ENCODE peak calls at places on chromosomes 4 and X, in eight cellular contexts. One of them, this sample, is unnamed.

GRCh38 chr4:37685211-37685725 is 908 bp downstream of the RELL1 start:
- DNase-seq in T47D: peak
- DNase-seq in endodermal cell: no peak
- DNase-seq in NCI-H2081 treated with DMSO at 0.1 percent for 48 hours: no peak
- DNase-seq in nephron progenitor cell: no peak
- DNase-seq in kidney glomerular epithelial cell: no peak
- DNase-seq in astrocyte of the spinal cord: peak
- DNase-seq in fibroblast of the aortic adventitia: peak
- DNase-seq in this sample: no peak

GRCh38 chrX:21781525-21781924 is 23.6 kb upstream of the SMPX start:
- DNase-seq in T47D: no peak
- DNase-seq in endodermal cell: no peak
- DNase-seq in NCI-H2081 treated with DMSO at 0.1 percent for 48 hours: no peak
- DNase-seq in nephron progenitor cell: no peak
- DNase-seq in kidney glomerular epithelial cell: no peak
- DNase-seq in astrocyte of the spinal cord: peak
- DNase-seq in fibroblast of the aortic adventitia: no peak
- DNase-seq in this sample: no peak

GRCh38 chrX:136863826-136864225 is 16.7 kb downstream of the RBMX start:
- DNase-seq in T47D: no peak
- DNase-seq in endodermal cell: no peak
- DNase-seq in NCI-H2081 treated with DMSO at 0.1 percent for 48 hours: no peak
- DNase-seq in nephron progenitor cell: no peak
- DNase-seq in kidney glomerular epithelial cell: no peak
- DNase-seq in astrocyte of the spinal cord: no peak
- DNase-seq in fibroblast of the aortic adventitia: no peak
- DNase-seq in this sample: no peak

GRCh38 chr4:188387134-188387791 is 248.0 kb downstream of the TRIML1 start:
- DNase-seq in T47D: peak
- DNase-seq in endodermal cell: no peak
- DNase-seq in NCI-H2081 treated with DMSO at 0.1 percent for 48 hours: no peak
- DNase-seq in nephron progenitor cell: no peak
- DNase-seq in kidney glomerular epithelial cell: peak
- DNase-seq in astrocyte of the spinal cord: peak
- DNase-seq in fibroblast of the aortic adventitia: no peak
- DNase-seq in this sample: no peak

GRCh38 chrX:39388730-39389129 is 587.5 kb downstream of the MID1IP1 start:
- DNase-seq in T47D: no peak
- DNase-seq in endodermal cell: no peak
- DNase-seq in NCI-H2081 treated with DMSO at 0.1 percent for 48 hours: no peak
- DNase-seq in nephron progenitor cell: no peak
- DNase-seq in kidney glomerular epithelial cell: no peak
- DNase-seq in astrocyte of the spinal cord: no peak
- DNase-seq in fibroblast of the aortic adventitia: no peak
- DNase-seq in this sample: no peak

GRCh38 chr4:140052050-140052449 is 101.9 kb downstream of the MAML3 start:
- DNase-seq in T47D: peak
- DNase-seq in endodermal cell: peak
- DNase-seq in NCI-H2081 treated with DMSO at 0.1 percent for 48 hours: no peak
- DNase-seq in nephron progenitor cell: no peak
- DNase-seq in kidney glomerular epithelial cell: no peak
- DNase-seq in astrocyte of the spinal cord: peak
- DNase-seq in fibroblast of the aortic adventitia: peak
- DNase-seq in this sample: no peak

GRCh38 chr4:177250056-177250696 is 59.5 kb upstream of the NEIL3 start:
- DNase-seq in T47D: peak
- DNase-seq in endodermal cell: peak
- DNase-seq in NCI-H2081 treated with DMSO at 0.1 percent for 48 hours: no peak
- DNase-seq in nephron progenitor cell: peak
- DNase-seq in kidney glomerular epithelial cell: peak
- DNase-seq in astrocyte of the spinal cord: peak
- DNase-seq in fibroblast of the aortic adventitia: peak
- DNase-seq in this sample: no peak

GRCh38 chrX:20514358-20514757 is 247.6 kb upstream of the RPS6KA3 start:
- DNase-seq in T47D: peak
- DNase-seq in endodermal cell: no peak
- DNase-seq in NCI-H2081 treated with DMSO at 0.1 percent for 48 hours: no peak
- DNase-seq in nephron progenitor cell: no peak
- DNase-seq in kidney glomerular epithelial cell: peak
- DNase-seq in astrocyte of the spinal cord: peak
- DNase-seq in fibroblast of the aortic adventitia: peak
- DNase-seq in this sample: peak

GRCh38 chrX:19904778-19905367 is 17.5 kb upstream of the SH3KBP1 start:
- DNase-seq in T47D: peak
- DNase-seq in endodermal cell: no peak
- DNase-seq in NCI-H2081 treated with DMSO at 0.1 percent for 48 hours: peak
- DNase-seq in nephron progenitor cell: peak
- DNase-seq in kidney glomerular epithelial cell: no peak
- DNase-seq in astrocyte of the spinal cord: peak
- DNase-seq in fibroblast of the aortic adventitia: peak
- DNase-seq in this sample: peak

GRCh38 chrX:69466546-69466945 is 37.6 kb upstream of the NALF2 start:
- DNase-seq in T47D: no peak
- DNase-seq in endodermal cell: no peak
- DNase-seq in NCI-H2081 treated with DMSO at 0.1 percent for 48 hours: no peak
- DNase-seq in nephron progenitor cell: no peak
- DNase-seq in kidney glomerular epithelial cell: no peak
- DNase-seq in astrocyte of the spinal cord: no peak
- DNase-seq in fibroblast of the aortic adventitia: no peak
- DNase-seq in this sample: no peak

GRCh38 chr4:188408244-188409067 is 269.2 kb downstream of the TRIML1 start:
- DNase-seq in T47D: no peak
- DNase-seq in endodermal cell: no peak
- DNase-seq in NCI-H2081 treated with DMSO at 0.1 percent for 48 hours: no peak
- DNase-seq in nephron progenitor cell: no peak
- DNase-seq in kidney glomerular epithelial cell: no peak
- DNase-seq in astrocyte of the spinal cord: peak
- DNase-seq in fibroblast of the aortic adventitia: no peak
- DNase-seq in this sample: no peak

GRCh38 chrX:105634180-105634579 is 188.2 kb upstream of the NRK start:
- DNase-seq in T47D: no peak
- DNase-seq in endodermal cell: no peak
- DNase-seq in NCI-H2081 treated with DMSO at 0.1 percent for 48 hours: no peak
- DNase-seq in nephron progenitor cell: no peak
- DNase-seq in kidney glomerular epithelial cell: no peak
- DNase-seq in astrocyte of the spinal cord: no peak
- DNase-seq in fibroblast of the aortic adventitia: no peak
- DNase-seq in this sample: no peak

GRCh38 chrX:108537005-108537404 is 97.4 kb downstream of the COL4A5 start:
- DNase-seq in T47D: peak
- DNase-seq in endodermal cell: peak
- DNase-seq in NCI-H2081 treated with DMSO at 0.1 percent for 48 hours: peak
- DNase-seq in nephron progenitor cell: peak
- DNase-seq in kidney glomerular epithelial cell: peak
- DNase-seq in astrocyte of the spinal cord: peak
- DNase-seq in fibroblast of the aortic adventitia: peak
- DNase-seq in this sample: no peak

GRCh38 chrX:31215277-31215815 is 143.5 kb upstream of the FTHL17 start:
- DNase-seq in T47D: no peak
- DNase-seq in endodermal cell: no peak
- DNase-seq in NCI-H2081 treated with DMSO at 0.1 percent for 48 hours: no peak
- DNase-seq in nephron progenitor cell: no peak
- DNase-seq in kidney glomerular epithelial cell: no peak
- DNase-seq in astrocyte of the spinal cord: no peak
- DNase-seq in fibroblast of the aortic adventitia: no peak
- DNase-seq in this sample: no peak

GRCh38 chr4:15805583-15806517 is 27.7 kb downstream of the CD38 start:
- DNase-seq in T47D: peak
- DNase-seq in endodermal cell: peak
- DNase-seq in NCI-H2081 treated with DMSO at 0.1 percent for 48 hours: peak
- DNase-seq in nephron progenitor cell: peak
- DNase-seq in kidney glomerular epithelial cell: peak
- DNase-seq in astrocyte of the spinal cord: peak
- DNase-seq in fibroblast of the aortic adventitia: peak
- DNase-seq in this sample: peak

GRCh38 chr4:174198396-174199179 is 84.9 kb downstream of the FBXO8 start:
- DNase-seq in T47D: no peak
- DNase-seq in endodermal cell: no peak
- DNase-seq in NCI-H2081 treated with DMSO at 0.1 percent for 48 hours: no peak
- DNase-seq in nephron progenitor cell: no peak
- DNase-seq in kidney glomerular epithelial cell: no peak
- DNase-seq in astrocyte of the spinal cord: peak
- DNase-seq in fibroblast of the aortic adventitia: peak
- DNase-seq in this sample: no peak

GRCh38 chr4:86264269-86264668 is 95.6 kb downstream of the MAPK10 start:
- DNase-seq in T47D: no peak
- DNase-seq in endodermal cell: no peak
- DNase-seq in NCI-H2081 treated with DMSO at 0.1 percent for 48 hours: no peak
- DNase-seq in nephron progenitor cell: no peak
- DNase-seq in kidney glomerular epithelial cell: no peak
- DNase-seq in astrocyte of the spinal cord: no peak
- DNase-seq in fibroblast of the aortic adventitia: no peak
- DNase-seq in this sample: no peak

GRCh38 chr4:6055436-6055835 is 37.2 kb upstream of the C4orf50 start:
- DNase-seq in T47D: no peak
- DNase-seq in endodermal cell: no peak
- DNase-seq in NCI-H2081 treated with DMSO at 0.1 percent for 48 hours: no peak
- DNase-seq in nephron progenitor cell: no peak
- DNase-seq in kidney glomerular epithelial cell: no peak
- DNase-seq in astrocyte of the spinal cord: no peak
- DNase-seq in fibroblast of the aortic adventitia: no peak
- DNase-seq in this sample: no peak

GRCh38 chrX:17738002-17738713 is 865 bp downstream of the SCML1 start:
- DNase-seq in T47D: peak
- DNase-seq in endodermal cell: peak
- DNase-seq in NCI-H2081 treated with DMSO at 0.1 percent for 48 hours: no peak
- DNase-seq in nephron progenitor cell: peak
- DNase-seq in kidney glomerular epithelial cell: peak
- DNase-seq in astrocyte of the spinal cord: peak
- DNase-seq in fibroblast of the aortic adventitia: peak
- DNase-seq in this sample: peak

GRCh38 chr4:187940299-187940698 is 55.3 kb upstream of the ZFP42 start:
- DNase-seq in T47D: no peak
- DNase-seq in endodermal cell: no peak
- DNase-seq in NCI-H2081 treated with DMSO at 0.1 percent for 48 hours: no peak
- DNase-seq in nephron progenitor cell: no peak
- DNase-seq in kidney glomerular epithelial cell: no peak
- DNase-seq in astrocyte of the spinal cord: no peak
- DNase-seq in fibroblast of the aortic adventitia: no peak
- DNase-seq in this sample: no peak